ENCODE peak calls at places on chromosomes 7 and 10, in ten cellular contexts. F is neural progenitor cell, A is fibroblast of lung, B is PC-9, C is hepatocyte, X is HCT116, N is H1, S is GM12878, E is PC-3, V is GM23248. L is an unnamed sample.

GRCh38 chr10:43304687-43305333 is 37.9 kb upstream of the RASGEF1A start:
- DNase-seq in V (peak; percentile 81), F (peak; percentile 72), B (peak; percentile 46), S (no peak), A (peak; percentile 20), C (peak; percentile 83), N (no peak), X (no peak), E (peak; percentile 54), L (peak; percentile 11)

GRCh38 chr10:77692782-77693181 is 55.2 kb upstream of the KCNMA1 start:
- DNase-seq in V (peak; percentile 65), S (no peak), B (no peak), F (no peak), C (no peak), A (peak; percentile 28), X (no peak), N (no peak), E (peak; percentile 60), L (peak; percentile 93)

GRCh38 chr10:99484626-99485581 is 47.8 kb upstream of the NKX2-3 start:
- DNase-seq in N (no peak), A (no peak), B (no peak), X (no peak), V (no peak), E (peak; percentile 53), F (peak; percentile 9), C (no peak), S (no peak), L (peak; percentile 2)

GRCh38 chr10:11397566-11397965 is 213.9 kb downstream of the USP6NL start:
- DNase-seq in F (no peak), B (no peak), N (no peak), X (no peak), C (no peak), E (no peak), V (no peak), A (no peak), S (no peak), L (no peak)

GRCh38 chr7:37287093-37287492 is 161.6 kb downstream of the ELMO1 start:
- DNase-seq in E (no peak), A (peak; percentile 15), V (no peak), F (no peak), B (no peak), X (no peak), N (no peak), S (no peak), C (peak; percentile 64), L (no peak)

GRCh38 chr10:31242902-31243301 is 76.1 kb upstream of the ZEB1 start:
- DNase-seq in F (no peak), A (peak; percentile 76), S (peak; percentile 5), N (peak; percentile 7), E (peak; percentile 79), C (peak; percentile 55), B (peak; percentile 51), V (peak; percentile 98), X (peak; percentile 86), L (peak; percentile 82)

GRCh38 chr10:36017141-36017540 is 375.0 kb upstream of the FZD8 start:
- DNase-seq in S (no peak), X (no peak), N (no peak), A (no peak), E (no peak), V (peak; percentile 37), F (no peak), B (no peak), C (no peak), L (peak; percentile 32)

GRCh38 chr10:29634764-29635625 is at the start of gene SVIL:
- DNase-seq in A (peak; percentile 80), F (peak; percentile 32), C (peak; percentile 74), S (no peak), E (peak; percentile 33), V (peak; percentile 87), B (no peak), X (no peak), N (no peak), L (peak; percentile 87)

GRCh38 chr7:151759591-151760042 is 117.3 kb downstream of the PRKAG2 start:
- DNase-seq in C (peak; percentile 88), V (peak; percentile 75), E (peak; percentile 76), N (peak; percentile 49), A (peak; percentile 69), S (no peak), X (peak; percentile 57), F (peak; percentile 88), B (peak; percentile 75), L (peak; percentile 60)

GRCh38 chr7:34354906-34355305 is 303.1 kb upstream of the NPSR1 start:
- DNase-seq in F (no peak), C (no peak), E (peak; percentile 23), A (peak; percentile 1), B (no peak), S (no peak), X (no peak), V (peak; percentile 68), N (no peak), L (no peak)

GRCh38 chr7:40239755-40240303 is 105.0 kb downstream of the SUGCT start:
- DNase-seq in E (no peak), X (no peak), N (no peak), B (no peak), V (no peak), C (no peak), S (no peak), A (no peak), F (no peak), L (no peak)

GRCh38 chr10:127254276-127254675 is 57.9 kb upstream of the INSYN2A start:
- DNase-seq in F (no peak), C (no peak), B (no peak), X (no peak), S (no peak), E (no peak), N (no peak), A (no peak), V (no peak), L (no peak)
- TF ChIP-seq EZH2 in F (no peak), C (no peak), B (no peak), X (no peak), S (no peak), E (no peak), N (no peak), A (no peak), V (no peak), L (no peak)

DNA sequence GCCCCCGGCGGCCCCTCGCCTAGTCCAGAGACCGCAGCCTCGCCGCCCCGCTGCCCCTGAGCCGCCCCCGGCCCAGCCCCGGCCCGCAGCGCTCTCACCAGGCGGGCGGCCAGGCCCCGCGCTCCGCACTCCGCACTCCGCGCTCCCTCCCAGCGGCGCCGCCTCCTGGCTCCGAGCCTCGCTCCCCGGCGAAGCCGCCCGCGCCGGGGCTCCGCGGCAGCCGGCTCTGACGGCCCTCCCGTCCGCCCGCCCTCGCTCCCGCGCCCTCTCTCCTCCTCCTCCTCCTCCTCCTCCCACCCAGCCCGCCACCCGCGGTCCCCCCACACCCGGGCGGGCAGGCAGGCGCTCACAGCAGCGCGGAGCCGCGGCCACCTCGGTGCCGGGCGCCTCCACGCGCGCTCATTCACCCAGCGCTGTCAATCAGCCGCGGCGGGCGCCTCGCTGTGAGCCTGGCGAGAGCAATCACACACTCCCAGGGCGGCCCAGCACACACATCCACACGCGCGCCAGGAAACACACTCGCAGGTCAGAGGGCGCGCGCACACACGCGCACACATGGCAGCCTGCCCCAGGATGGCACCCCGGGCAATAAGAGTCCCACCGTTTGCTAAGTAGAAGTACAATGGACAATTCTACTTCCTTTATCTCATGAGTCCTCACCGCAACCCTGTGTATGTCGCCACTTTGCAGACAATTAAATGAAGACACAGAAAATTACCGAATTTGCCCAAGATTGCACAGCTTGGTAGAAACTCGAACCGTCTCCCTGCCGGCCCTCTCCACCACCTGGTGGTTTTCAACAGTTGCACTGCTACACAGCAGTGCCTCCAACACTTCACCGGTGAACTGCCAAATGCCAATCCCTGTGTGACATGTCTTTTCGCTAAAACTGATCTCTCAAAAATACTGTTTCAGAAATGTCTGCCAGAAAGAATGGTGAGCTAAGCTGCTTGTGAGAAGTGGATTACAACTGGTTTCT is at the start of gene PRRT4:
- DNase-seq in V (peak; percentile 60), F (peak; percentile 82), X (no peak), A (no peak), B (peak; percentile 38), C (peak; percentile 71), N (no peak), E (peak; percentile 22), S (no peak), L (no peak)
- TF ChIP-seq EZH2 in V (peak; percentile 56), F (peak; percentile 89), X (no peak), A (peak; percentile 68), B (no peak), C (no peak), N (peak; percentile 91), E (no peak), S (no peak), L (no peak)

GRCh38 chr10:23437987-23438546 is 808 bp upstream of the OTUD1 start:
- DNase-seq in S (no peak), E (no peak), F (peak; percentile 8), C (no peak), N (no peak), B (no peak), X (no peak), A (no peak), V (no peak), L (no peak)

GRCh38 chr10:23438547-23439451 is at the start of gene OTUD1:
- DNase-seq in C (peak; percentile 98), F (peak; percentile 98), A (peak; percentile 94), E (peak; percentile 90), X (peak; percentile 67), S (peak; percentile 28), V (peak; percentile 99), B (peak; percentile 96), N (peak; percentile 51), L (peak; percentile 89)

GRCh38 chr10:23442936-23443335 is 4.1 kb downstream of the OTUD1 start:
- DNase-seq in V (peak; percentile 63), B (no peak), A (peak; percentile 63), X (no peak), N (no peak), C (no peak), S (no peak), F (no peak), E (peak; percentile 64), L (peak; percentile 39)

GRCh38 chr10:23439452-23439919 is 611 bp downstream of the OTUD1 start:
- DNase-seq in E (no peak), C (no peak), V (peak; percentile 61), A (no peak), S (no peak), X (no peak), B (no peak), N (no peak), F (peak; percentile 63), L (no peak)

GRCh38 chr10:23439920-23440875 is 1.3 kb downstream of the OTUD1 start:
- DNase-seq in A (peak; percentile 41), S (no peak), X (no peak), V (peak; percentile 85), F (peak; percentile 57), B (peak; percentile 16), N (no peak), E (peak; percentile 53), C (peak; percentile 58), L (peak; percentile 53)
- TF ChIP-seq EZH2 in A (no peak), S (no peak), X (no peak), V (no peak), F (peak; percentile 68), B (no peak), N (peak; percentile 40), E (no peak), C (no peak), L (no peak)

GRCh38 chr10:86786368-86786767 is 29.9 kb downstream of the BMPR1A start:
- DNase-seq in V (no peak), A (no peak), C (no peak), E (no peak), N (no peak), F (peak; percentile 29), B (no peak), S (no peak), X (no peak), L (no peak)
- TF ChIP-seq EZH2 in V (no peak), A (no peak), C (no peak), E (no peak), N (no peak), F (no peak), B (no peak), S (no peak), X (no peak), L (no peak)

L was measured in mammary epithelial cell.